ENCODE peak calls at places on chromosomes 7 and 10, in eight cellular contexts. N is memory B cell; C is NCI-H460; E is foreskin fibroblast; M is suprapubic skin; P is NB4; Q is activated naive CD8-positive, alpha-beta T cell treated with anti-CD3 and anti-CD28 coated beads, Interleukin-2, amount 50 U/mL, for 16 hours; R is stimulated activated CD8-positive, alpha-beta memory T cell treated with anti-CD3 and anti-CD28 coated beads, Interleukin-4, amount 100 ng/mL, for 4 hours. V is an unnamed sample.
A peak's percentile ranks its signal among the peaks of the same experiment; 100 is the strongest.

GRCh38 chr10:91191581-91191919 is 28.9 kb upstream of the PCGF5 start:
- DNase-seq in M (no peak), C (no peak), R (no peak), Q (no peak), P (no peak), N (no peak), E (no peak), V (no peak)

GRCh38 chr10:17453377-17454091 is 861 bp downstream of the ST8SIA6 start:
- DNase-seq in Q (no peak), M (peak; percentile 68), E (peak; percentile 64), C (no peak), N (no peak), P (no peak), R (no peak), V (no peak)

GRCh38 chr7:98250789-98251188 is 1.2 kb downstream of the TECPR1 start:
- DNase-seq in M (no peak), P (no peak), Q (no peak), N (no peak), R (no peak), E (no peak), C (no peak), V (no peak)

GRCh38 chr10:77296534-77297369 is 340.9 kb downstream of the KCNMA1 start:
- DNase-seq in R (no peak), Q (no peak), P (no peak), E (no peak), M (no peak), C (no peak), N (no peak), V (no peak)

GRCh38 chr7:116394106-116394505 is 105.4 kb upstream of the CAV2 start:
- DNase-seq in Q (no peak), E (no peak), N (no peak), P (no peak), R (no peak), M (no peak), C (no peak), V (no peak)

GRCh38 chr7:135441791-135442190 is 68.1 kb downstream of the CNOT4 start:
- DNase-seq in P (peak; percentile 55), R (no peak), E (peak; percentile 60), N (no peak), Q (no peak), M (no peak), C (no peak), V (no peak)

GRCh38 chr10:112758961-112759360 is 191.1 kb upstream of the TCF7L2 start:
- DNase-seq in C (no peak), E (no peak), M (no peak), R (no peak), N (no peak), P (no peak), Q (no peak), V (no peak)

GRCh38 chr10:92264249-92264648 is 26.6 kb downstream of the CPEB3 start:
- DNase-seq in R (no peak), P (no peak), N (no peak), C (no peak), E (no peak), Q (no peak), M (no peak), V (no peak)

GRCh38 chr7:7452119-7452518 is 83.6 kb downstream of the COL28A1 start:
- DNase-seq in R (no peak), M (no peak), Q (no peak), P (no peak), N (no peak), C (no peak), E (no peak), V (no peak)

GRCh38 chr7:47357863-47358262 is 224.0 kb downstream of the TNS3 start:
- DNase-seq in C (no peak), E (no peak), R (no peak), P (no peak), M (no peak), N (no peak), Q (no peak), V (no peak)

GRCh38 chr7:126529254-126529653 is 723.5 kb downstream of the GRM8 start:
- DNase-seq in P (peak; percentile 14), N (no peak), E (no peak), C (no peak), R (no peak), Q (no peak), M (no peak), V (no peak)

GRCh38 chr10:91415816-91416215 is 5.7 kb downstream of the HECTD2 start:
- DNase-seq in Q (no peak), P (peak; percentile 15), N (no peak), R (no peak), M (no peak), E (no peak), C (no peak), V (no peak)

GRCh38 chr7:30660331-30661255 is 21.7 kb downstream of the CRHR2 start:
- DNase-seq in Q (no peak), C (no peak), M (no peak), E (no peak), P (no peak), R (no peak), N (no peak), V (no peak)

GRCh38 chr7:112572669-112573301 is 92.0 kb downstream of the LSMEM1 start:
- DNase-seq in M (no peak), P (no peak), E (no peak), N (no peak), Q (no peak), R (no peak), C (no peak), V (no peak)

GRCh38 chr10:132674311-132674710 is 111.6 kb downstream of the NKX6-2 start:
- DNase-seq in C (no peak), N (no peak), Q (no peak), E (no peak), R (no peak), P (no peak), M (peak; percentile 17), V (no peak)

GRCh38 chr10:113060221-113061053 is 110.4 kb downstream of the TCF7L2 start:
- DNase-seq in N (no peak), E (peak; percentile 46), R (no peak), P (peak; percentile 26), Q (no peak), M (no peak), C (no peak), V (no peak)

GRCh38 chr10:3735175-3735574 is 49.8 kb downstream of the KLF6 start:
- DNase-seq in N (no peak), C (no peak), E (no peak), R (no peak), M (no peak), P (no peak), Q (no peak), V (no peak)

GRCh38 chr10:110285501-110285900 is 19.2 kb downstream of the SMNDC1 start:
- DNase-seq in E (no peak), R (no peak), Q (no peak), P (no peak), N (no peak), M (no peak), C (no peak), V (no peak)

GRCh38 chr10:61835069-61835908 is 66.2 kb upstream of the ARID5B start:
- DNase-seq in E (peak; percentile 81), Q (no peak), C (peak; percentile 30), R (no peak), N (no peak), P (peak; percentile 36), M (no peak), V (peak; percentile 53)

GRCh38 chr7:88357794-88358533 is 51.3 kb upstream of the STEAP4 start:
- DNase-seq in C (peak; percentile 13), E (peak; percentile 45), N (no peak), R (no peak), Q (no peak), M (no peak), P (peak; percentile 40), V (no peak)

GRCh38 chr10:123299598-123299997 is 145.4 kb downstream of the BUB3 start:
- DNase-seq in N (no peak), Q (no peak), R (no peak), C (no peak), M (no peak), P (no peak), E (no peak), V (no peak)

GRCh38 chr7:86989407-86989806 is 70.0 kb downstream of the ELAPOR2 start:
- DNase-seq in R (no peak), Q (no peak), C (no peak), N (no peak), P (no peak), M (no peak), E (no peak), V (no peak)

GRCh38 chr10:123885406-123886164 is 6.0 kb downstream of the CPXM2 start:
- DNase-seq in R (no peak), Q (no peak), M (no peak), E (no peak), C (no peak), P (no peak), N (no peak), V (no peak)

GRCh38 chr10:124152781-124153600 is 59.6 kb upstream of the CHST15 start:
- DNase-seq in N (peak; percentile 16), P (peak; percentile 36), Q (no peak), M (peak; percentile 57), R (no peak), C (peak; percentile 97), E (peak; percentile 88), V (peak; percentile 62)

V was measured in GM04503.